ENCODE peak calls at places on chromosomes 11 and 22, in four cellular contexts. P is GM23338, V is A549, E is K562. Q is an unnamed sample.

GRCh38 chr11:119258180-119258579 is 52.0 kb downstream of the CBL start:
- DNase-seq in P (peak; percentile 32), E (no peak), V (no peak), Q (no peak)

GRCh38 chr11:133526790-133527189 is 5.5 kb downstream of the OPCML start:
- DNase-seq in E (no peak), V (no peak), P (no peak), Q (no peak)

GRCh38 chr11:61297741-61298140 is 2.6 kb upstream of the VWCE start:
- DNase-seq in V (no peak), E (no peak), P (no peak), Q (peak; percentile 29)

GRCh38 chr11:62508336-62509058 is 38.1 kb downstream of the AHNAK start:
- DNase-seq in V (peak; percentile 89), E (peak; percentile 72), P (peak; percentile 92), Q (peak; percentile 88)

GRCh38 chr11:118200901-118201680 is 23.7 kb downstream of the JAML start:
- DNase-seq in P (no peak), E (no peak), V (no peak), Q (no peak)

GRCh38 chr11:66720223-66720898 is 8.7 kb downstream of the SPTBN2 start:
- DNase-seq in E (no peak), P (peak; percentile 91), V (peak; percentile 45), Q (peak; percentile 83)

GRCh38 chr11:113091578-113091844 is 130.3 kb downstream of the NCAM1 start:
- DNase-seq in V (no peak), P (no peak), E (no peak), Q (no peak)

GRCh38 chr11:1458340-1459218 is 28.0 kb downstream of the MOB2 start:
- DNase-seq in E (peak; percentile 72), V (no peak), P (peak; percentile 44), Q (no peak)

GRCh38 chr22:26887456-26887855 is 230.1 kb downstream of the MIAT start:
- DNase-seq in V (no peak), E (no peak), P (peak; percentile 56), Q (no peak)

GRCh38 chr11:17015639-17016125 is 1.5 kb upstream of the PLEKHA7 start:
- DNase-seq in V (no peak), E (no peak), P (no peak), Q (no peak)

GRCh38 chr22:49025791-49026475 is 801.7 kb downstream of the BRD1 start:
- DNase-seq in V (no peak), P (no peak), E (no peak), Q (no peak)

GRCh38 chr11:8248786-8249185 is 14.9 kb downstream of the LMO1 start:
- DNase-seq in P (no peak), V (no peak), E (no peak), Q (no peak)

GRCh38 chr11:65290448-65291165 is 24.1 kb upstream of the CDC42EP2 start:
- DNase-seq in V (no peak), E (peak; percentile 56), P (no peak), Q (no peak)

GRCh38 chr22:24142241-24142640 is 39.0 kb upstream of the SUSD2 start:
- DNase-seq in V (no peak), E (no peak), P (no peak), Q (no peak)
- TF ChIP-seq JUNB in V (no peak), E (no peak), P (no peak), Q (no peak)

GRCh38 chr22:36366291-36366708 is 21.5 kb downstream of the MYH9 start:
- DNase-seq in E (no peak), V (no peak), P (no peak), Q (no peak)

GRCh38 chr22:36368359-36368983 is 19.3 kb downstream of the MYH9 start:
- DNase-seq in E (peak; percentile 94), P (peak; percentile 98), V (no peak), Q (peak; percentile 72)

GRCh38 chr22:36365020-36365411 is 22.8 kb downstream of the MYH9 start:
- DNase-seq in P (no peak), E (peak; percentile 82), V (peak; percentile 75), Q (no peak)

GRCh38 chr22:36367479-36367878 is 20.3 kb downstream of the MYH9 start:
- DNase-seq in E (no peak), P (no peak), V (no peak), Q (no peak)

GRCh38 chr22:36367066-36367465 is 20.7 kb downstream of the MYH9 start:
- DNase-seq in V (no peak), P (no peak), E (no peak), Q (no peak)
- TF ChIP-seq JUNB in V (no peak), P (no peak), E (no peak), Q (no peak)

GRCh38 chr11:9351321-9351881 is 33.1 kb upstream of the IPO7 start:
- DNase-seq in E (no peak), P (no peak), V (no peak), Q (no peak)

GRCh38 chr11:9362393-9362863 is 22.0 kb upstream of the IPO7 start:
- DNase-seq in P (peak; percentile 23), V (no peak), E (peak; percentile 69), Q (peak; percentile 56)

GRCh38 chr11:9351956-9352355 is 32.5 kb upstream of the IPO7 start:
- DNase-seq in E (no peak), V (no peak), P (no peak), Q (no peak)

GRCh38 chr11:9357041-9357440 is 27.4 kb upstream of the IPO7 start:
- DNase-seq in E (no peak), P (no peak), V (no peak), Q (no peak)
- TF ChIP-seq JUNB in E (no peak), P (no peak), V (no peak), Q (no peak)

GRCh38 chr11:68076371-68077042 is 37.7 kb downstream of the TCIRG1 start:
- DNase-seq in V (no peak), E (peak; percentile 21), P (no peak), Q (peak; percentile 33)

GRCh38 chr11:68074584-68075352 is 35.9 kb downstream of the TCIRG1 start:
- DNase-seq in E (no peak), V (no peak), P (no peak), Q (no peak)

GRCh38 chr11:68067991-68068390 is 29.2 kb downstream of the TCIRG1 start:
- DNase-seq in V (no peak), E (no peak), P (no peak), Q (no peak)

GRCh38 chr11:68066742-68067141 is 27.9 kb downstream of the TCIRG1 start:
- DNase-seq in E (no peak), V (no peak), P (no peak), Q (no peak)

GRCh38 chr11:68071281-68072048 is 32.6 kb downstream of the TCIRG1 start:
- DNase-seq in P (no peak), V (no peak), E (no peak), Q (no peak)
- TF ChIP-seq JUNB in P (no peak), V (no peak), E (no peak), Q (no peak)

Q was measured in HepG2.